ENCODE peak calls at places on chromosomes 12 and 14, in five cellular contexts. D, B, K, N and V are unnamed samples.

GRCh38 chr12:51593539-51593938 is 2.5 kb downstream of the SCN8A start:
- DNase-seq in D (no peak), B (peak), K (peak), N (peak), V (no peak)

GRCh38 chr12:91778938-91779400 is 366.7 kb downstream of the BTG1 start:
- DNase-seq in D (peak), B (peak), K (peak), N (peak), V (no peak)

GRCh38 chr14:98551028-98551427 is 721.0 kb downstream of the BCL11B start:
- DNase-seq in D (no peak), B (no peak), K (no peak), N (no peak), V (no peak)

GRCh38 chr12:4701383-4701782 is 18.8 kb upstream of the GALNT8 start:
- DNase-seq in D (no peak), B (no peak), K (no peak), N (no peak), V (no peak)

GRCh38 chr12:83826112-83826511 is 1086.5 kb downstream of the SLC6A15 start:
- DNase-seq in D (no peak), B (peak), K (no peak), N (peak), V (peak)

GRCh38 chr14:35261774-35262173 is 30.4 kb upstream of the PSMA6 start:
- DNase-seq in D (no peak), B (peak), K (no peak), N (peak), V (no peak)

GRCh38 chr14:93042968-93043940 is 72.5 kb downstream of the ITPK1 start:
- DNase-seq in D (no peak), B (peak), K (no peak), N (peak), V (no peak)

GRCh38 chr12:76639646-76640045 is 80.1 kb upstream of the OSBPL8 start:
- DNase-seq in D (no peak), B (no peak), K (no peak), N (no peak), V (no peak)

GRCh38 chr12:57518920-57519757 is 1.2 kb downstream of the DDIT3 start:
- DNase-seq in D (no peak), B (peak), K (no peak), N (peak), V (peak)

GRCh38 chr14:34460841-34461240 is 1.2 kb downstream of the SPTSSA start:
- DNase-seq in D (no peak), B (peak), K (no peak), N (peak), V (no peak)

GRCh38 chr14:104364830-104365229 is 214.7 kb upstream of the C14orf180 start:
- DNase-seq in D (no peak), B (no peak), K (no peak), N (no peak), V (peak)

GRCh38 chr14:98711453-98711852 is 560.5 kb downstream of the BCL11B start:
- DNase-seq in D (no peak), B (no peak), K (no peak), N (no peak), V (no peak)

GRCh38 chr12:84910549-84911241 is 1.9 kb downstream of the SLC6A15 start:
- DNase-seq in D (no peak), B (no peak), K (no peak), N (peak), V (peak)

GRCh38 chr12:115306380-115306779 is 622.4 kb upstream of the TBX3 start:
- DNase-seq in D (no peak), B (peak), K (no peak), N (no peak), V (no peak)

GRCh38 chr14:71711619-71712018 is 220.6 kb upstream of the RGS6 start:
- DNase-seq in D (no peak), B (no peak), K (no peak), N (peak), V (no peak)

GRCh38 chr12:105561981-105562726 is 231.7 kb downstream of the C12orf75 start:
- DNase-seq in D (no peak), B (peak), K (peak), N (peak), V (no peak)

GRCh38 chr12:45247589-45247988 is 31.7 kb downstream of the ANO6 start:
- DNase-seq in D (no peak), B (no peak), K (no peak), N (no peak), V (no peak)
- TF ChIP-seq CTCF in D (no peak), B (no peak), K (no peak), N (no peak), V (no peak)

DNA sequence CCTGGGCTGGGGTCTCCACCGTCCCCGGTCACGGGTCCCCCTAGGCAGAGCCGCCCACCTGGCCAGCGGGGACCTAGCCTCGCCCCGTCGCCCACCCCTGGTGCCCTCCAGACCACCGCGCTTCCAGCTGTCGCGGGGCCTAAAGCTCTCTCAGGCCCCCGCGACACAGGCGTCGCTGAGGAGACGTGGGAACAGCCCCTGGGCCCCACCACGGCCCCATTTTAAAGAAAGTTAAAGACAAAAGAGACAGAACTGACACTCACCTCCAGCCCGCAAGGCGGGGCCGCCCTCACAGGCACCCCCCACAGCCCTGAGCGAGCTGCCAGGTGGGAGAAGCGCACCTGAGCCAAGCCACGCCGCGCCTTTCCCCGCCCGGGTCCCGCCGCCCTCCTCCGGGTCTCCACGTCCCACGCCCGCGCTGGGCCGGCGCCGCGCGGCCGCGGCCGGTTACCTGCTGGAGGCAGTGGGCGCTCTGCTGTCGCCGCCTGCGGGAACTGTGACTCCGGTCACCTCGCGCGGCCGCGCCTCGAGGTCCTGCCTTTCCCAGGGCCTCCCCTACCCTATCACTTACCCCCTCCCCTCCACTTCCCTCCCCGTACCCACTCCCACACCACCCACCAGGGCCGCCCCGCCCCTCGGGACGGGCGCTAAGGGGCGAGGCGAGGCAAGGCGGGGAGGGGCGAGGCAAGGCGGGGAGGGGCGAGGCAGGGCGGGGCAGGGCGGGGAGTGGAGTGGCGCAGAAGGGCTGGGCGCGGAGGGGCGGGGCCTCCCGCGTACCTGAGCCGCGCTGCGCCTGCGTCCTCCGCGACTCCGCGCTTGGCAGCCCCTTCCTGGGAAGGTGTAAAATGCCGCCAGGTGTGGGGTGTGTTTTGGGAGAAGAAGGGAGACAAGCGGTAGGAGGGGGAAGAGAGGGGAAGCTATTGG is 31.2 kb downstream of the TC2N start:
- DNase-seq in D (no peak), B (peak), K (no peak), N (peak), V (peak)
- TF ChIP-seq CTCF in D (no peak), B (no peak), K (no peak), N (no peak), V (no peak)

GRCh38 chr14:95681153-95681552 is 5.1 kb upstream of the TCL1B start:
- DNase-seq in D (no peak), B (no peak), K (no peak), N (no peak), V (no peak)

GRCh38 chr14:95685978-95686922 is at the start of gene TCL1B:
- DNase-seq in D (no peak), B (no peak), K (no peak), N (no peak), V (no peak)

GRCh38 chr14:95686935-95687334 is 709 bp downstream of the TCL1B start:
- DNase-seq in D (no peak), B (no peak), K (no peak), N (no peak), V (no peak)

GRCh38 chr14:95679995-95680735 is 6.1 kb upstream of the TCL1B start:
- DNase-seq in D (no peak), B (peak), K (no peak), N (no peak), V (no peak)

DNA sequence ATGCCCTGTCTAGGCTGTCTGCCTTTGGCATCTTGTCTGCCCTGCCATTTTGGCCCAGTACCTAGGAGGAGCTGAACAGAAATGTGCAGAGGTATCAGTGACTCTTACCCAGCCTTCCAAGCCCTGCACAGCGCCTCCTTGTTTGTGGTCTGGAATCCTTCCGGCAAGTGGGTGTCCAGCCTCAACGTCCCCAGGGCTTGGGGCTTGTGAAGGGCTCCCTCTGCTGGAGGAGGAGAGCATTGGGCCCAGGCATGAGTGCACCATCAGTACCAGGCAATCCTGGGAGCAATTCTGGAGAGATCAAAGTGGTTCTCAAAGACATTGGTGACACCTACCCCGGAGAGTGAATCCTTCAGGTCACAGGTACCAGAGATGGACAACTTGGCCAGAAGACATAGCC is 2.4 kb upstream of the TCL1B start:
- DNase-seq in D (no peak), B (peak), K (no peak), N (no peak), V (no peak)
- TF ChIP-seq CTCF in D (peak), B (peak), K (peak), N (peak), V (peak)

DNA sequence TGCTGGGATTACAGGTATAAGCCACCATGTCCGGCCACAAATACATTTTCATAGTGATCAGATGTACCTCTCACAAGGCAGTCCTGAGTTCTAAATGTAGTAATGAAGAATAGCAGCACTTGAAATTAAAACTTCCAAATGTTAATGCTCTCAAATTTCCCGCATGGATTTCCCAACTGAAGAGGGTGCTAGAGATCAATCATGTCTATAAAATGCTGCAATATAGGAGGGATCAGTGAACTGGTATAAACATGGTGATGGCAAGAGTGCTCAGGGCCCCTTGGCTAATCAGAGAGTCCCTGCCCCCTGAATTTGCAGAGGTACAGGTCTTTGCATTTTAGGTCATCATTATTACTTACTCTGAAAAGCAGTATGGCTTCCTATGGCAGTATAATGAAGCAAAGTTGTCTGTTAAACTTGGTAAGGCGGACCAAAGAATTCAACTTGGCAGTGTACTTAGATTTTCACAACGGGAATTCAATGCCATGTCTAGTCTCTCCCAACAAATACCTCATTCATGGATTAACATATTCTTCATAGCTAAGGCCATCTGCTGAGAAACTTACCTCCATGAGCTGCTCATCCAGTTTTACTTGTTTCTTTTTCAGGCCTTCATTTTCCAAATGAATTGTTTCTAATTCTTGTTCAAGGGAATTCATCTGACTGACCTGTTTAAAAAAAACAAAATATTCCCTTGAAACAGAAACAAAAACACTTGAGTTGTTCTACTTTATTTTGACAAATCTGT is 67.0 kb upstream of the SAV1 start:
- DNase-seq in D (no peak), B (no peak), K (no peak), N (peak), V (no peak)
- TF ChIP-seq CTCF in D (no peak), B (no peak), K (no peak), N (peak), V (no peak)

GRCh38 chr12:3302406-3303041 is 188.5 kb upstream of the PRMT8 start:
- DNase-seq in D (no peak), B (no peak), K (no peak), N (no peak), V (no peak)

GRCh38 chr12:3298603-3299002 is 192.4 kb upstream of the PRMT8 start:
- DNase-seq in D (no peak), B (no peak), K (no peak), N (no peak), V (no peak)

GRCh38 chr12:3299929-3300832 is 190.8 kb upstream of the PRMT8 start:
- DNase-seq in D (peak), B (peak), K (peak), N (peak), V (peak)

GRCh38 chr12:3303410-3304136 is 187.4 kb upstream of the PRMT8 start:
- DNase-seq in D (no peak), B (peak), K (no peak), N (peak), V (peak)

DNA sequence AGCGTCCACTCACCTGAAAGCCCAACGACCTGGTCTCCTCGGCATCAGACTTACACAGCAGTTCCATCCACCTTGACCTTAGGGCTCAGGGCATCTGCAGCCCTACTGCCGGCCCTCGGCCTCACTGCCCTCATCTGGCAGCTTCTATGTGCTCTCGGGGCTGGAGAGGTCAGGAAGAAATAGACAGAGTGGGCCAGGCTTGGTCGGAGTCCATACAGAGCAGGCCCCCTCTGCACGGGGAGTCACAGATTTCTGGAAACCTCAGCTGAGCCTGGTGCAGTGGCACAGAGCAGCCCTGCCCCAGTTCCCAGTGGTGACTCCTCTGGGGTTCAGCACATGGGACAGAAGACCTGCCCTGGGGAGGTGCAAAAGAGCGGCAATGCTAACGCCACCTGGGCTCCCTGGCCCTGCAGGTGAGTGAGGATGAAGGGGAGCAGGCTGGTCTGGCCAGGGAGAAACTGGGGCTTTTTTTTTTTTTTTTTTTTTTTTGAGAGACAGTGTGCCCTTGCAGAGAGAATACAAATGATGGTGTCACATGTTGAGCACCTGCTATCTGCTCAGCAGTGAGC is 190.1 kb upstream of the PRMT8 start:
- DNase-seq in D (no peak), B (no peak), K (no peak), N (no peak), V (no peak)
- TF ChIP-seq CTCF in D (no peak), B (no peak), K (no peak), N (no peak), V (no peak)

GRCh38 chr14:101254805-101255764 is 306.2 kb upstream of the DIO3 start:
- DNase-seq in D (no peak), B (no peak), K (no peak), N (no peak), V (no peak)
- TF ChIP-seq CTCF in D (no peak), B (no peak), K (no peak), N (no peak), V (no peak)

GRCh38 chr12:90611891-90612290 is 343.1 kb downstream of the CCER1 start:
- DNase-seq in D (no peak), B (no peak), K (no peak), N (no peak), V (no peak)
- TF ChIP-seq CTCF in D (no peak), B (no peak), K (no peak), N (no peak), V (no peak)